ENCODE peak calls at places on chromosome X, in seven cellular contexts. A is mesendoderm, I is H9, M is IMR-90, B is mesenchymal stem cell, W is neuronal stem cell, Q is trophoblast cell. H is an unnamed sample.
A peak's percentile ranks its signal among the peaks of the same experiment; 100 is the strongest.

GRCh38 chrX:19046343-19047215 is 62.7 kb upstream of the PHKA2 start:
- DNase-seq in W (no peak), Q (peak; percentile 61), I (no peak), M (peak; percentile 71), B (peak; percentile 12), A (no peak), H (no peak)

GRCh38 chrX:2502668-2503519 is 2.1 kb upstream of the DHRSX start:
- DNase-seq in M (peak; percentile 18), A (no peak), B (peak; percentile 82), Q (peak; percentile 98), I (no peak), W (no peak), H (no peak)

GRCh38 chrX:130994671-130995070 is 63.5 kb upstream of the ARHGAP36 start:
- DNase-seq in A (peak; percentile 6), W (peak; percentile 9), B (peak; percentile 15), Q (peak; percentile 49), M (peak; percentile 2), I (no peak), H (peak; percentile 47)

GRCh38 chrX:15973299-15973698 is 118.7 kb upstream of the AP1S2 start:
- DNase-seq in W (no peak), A (peak; percentile 85), M (peak; percentile 19), B (peak; percentile 27), Q (peak; percentile 26), I (peak; percentile 78), H (peak; percentile 25)

GRCh38 chrX:14039344-14039743 is 9.7 kb upstream of the GEMIN8 start:
- DNase-seq in W (peak; percentile 36), I (no peak), Q (peak; percentile 82), A (peak; percentile 34), M (peak; percentile 37), B (peak; percentile 29), H (no peak)

GRCh38 chrX:88865634-88866033 is 118.6 kb downstream of the CPXCR1 start:
- DNase-seq in I (no peak), B (no peak), M (no peak), Q (no peak), W (no peak), A (no peak), H (no peak)

GRCh38 chrX:1477801-1478458 is 25.2 kb upstream of the ASMTL start:
- DNase-seq in I (no peak), M (no peak), A (no peak), B (no peak), Q (no peak), W (no peak), H (no peak)

GRCh38 chrX:64853424-64853823 is 122.8 kb downstream of the ZC4H2 start:
- DNase-seq in I (no peak), A (no peak), Q (no peak), B (no peak), M (no peak), W (no peak), H (no peak)

GRCh38 chrX:150845091-150845490 is 53.4 kb downstream of the CD99L2 start:
- DNase-seq in M (no peak), B (no peak), I (no peak), A (no peak), Q (peak; percentile 82), W (no peak), H (no peak)

GRCh38 chrX:3143043-3143799 is 102.0 kb downstream of the ARSF start:
- DNase-seq in W (no peak), M (no peak), B (no peak), A (peak; percentile 5), Q (no peak), I (no peak), H (no peak)

GRCh38 chrX:119502727-119503483 is 34.7 kb downstream of the SLC25A5 start:
- DNase-seq in A (no peak), Q (no peak), M (peak; percentile 38), I (peak; percentile 32), W (no peak), B (peak; percentile 14), H (no peak)

GRCh38 chrX:43958529-43958928 is 14.7 kb downstream of the NDP start:
- DNase-seq in I (peak; percentile 45), M (peak; percentile 83), Q (peak; percentile 88), B (peak; percentile 80), A (peak; percentile 86), W (peak; percentile 60), H (no peak)

GRCh38 chrX:136032370-136032769 is 47.1 kb downstream of the SLC9A6 start:
- DNase-seq in B (peak; percentile 33), A (no peak), Q (no peak), W (no peak), I (no peak), M (no peak), H (no peak)

GRCh38 chrX:39133971-39134370 is 332.7 kb downstream of the MID1IP1 start:
- DNase-seq in W (no peak), B (no peak), Q (peak; percentile 16), A (peak; percentile 36), M (no peak), I (peak; percentile 66), H (peak; percentile 1)

GRCh38 chrX:16836371-16836770 is 33.8 kb downstream of the RBBP7 start:
- DNase-seq in I (peak; percentile 77), Q (peak; percentile 67), W (no peak), A (peak; percentile 63), M (peak; percentile 13), B (peak; percentile 37), H (no peak)

GRCh38 chrX:147699061-147699460 is 212.7 kb upstream of the FMR1 start:
- DNase-seq in A (peak; percentile 93), W (peak; percentile 24), B (no peak), Q (no peak), I (peak; percentile 63), M (no peak), H (peak; percentile 37)

GRCh38 chrX:16664059-16664458 is 14.1 kb downstream of the S100G start:
- DNase-seq in Q (no peak), A (no peak), I (no peak), B (peak; percentile 25), M (peak; percentile 67), W (no peak), H (no peak)

GRCh38 chrX:133838761-133839676 is 146.4 kb downstream of the GPC3 start:
- DNase-seq in Q (peak; percentile 59), M (peak; percentile 28), B (peak; percentile 48), W (peak; percentile 36), A (peak; percentile 93), I (peak; percentile 43), H (peak; percentile 66)

DNA sequence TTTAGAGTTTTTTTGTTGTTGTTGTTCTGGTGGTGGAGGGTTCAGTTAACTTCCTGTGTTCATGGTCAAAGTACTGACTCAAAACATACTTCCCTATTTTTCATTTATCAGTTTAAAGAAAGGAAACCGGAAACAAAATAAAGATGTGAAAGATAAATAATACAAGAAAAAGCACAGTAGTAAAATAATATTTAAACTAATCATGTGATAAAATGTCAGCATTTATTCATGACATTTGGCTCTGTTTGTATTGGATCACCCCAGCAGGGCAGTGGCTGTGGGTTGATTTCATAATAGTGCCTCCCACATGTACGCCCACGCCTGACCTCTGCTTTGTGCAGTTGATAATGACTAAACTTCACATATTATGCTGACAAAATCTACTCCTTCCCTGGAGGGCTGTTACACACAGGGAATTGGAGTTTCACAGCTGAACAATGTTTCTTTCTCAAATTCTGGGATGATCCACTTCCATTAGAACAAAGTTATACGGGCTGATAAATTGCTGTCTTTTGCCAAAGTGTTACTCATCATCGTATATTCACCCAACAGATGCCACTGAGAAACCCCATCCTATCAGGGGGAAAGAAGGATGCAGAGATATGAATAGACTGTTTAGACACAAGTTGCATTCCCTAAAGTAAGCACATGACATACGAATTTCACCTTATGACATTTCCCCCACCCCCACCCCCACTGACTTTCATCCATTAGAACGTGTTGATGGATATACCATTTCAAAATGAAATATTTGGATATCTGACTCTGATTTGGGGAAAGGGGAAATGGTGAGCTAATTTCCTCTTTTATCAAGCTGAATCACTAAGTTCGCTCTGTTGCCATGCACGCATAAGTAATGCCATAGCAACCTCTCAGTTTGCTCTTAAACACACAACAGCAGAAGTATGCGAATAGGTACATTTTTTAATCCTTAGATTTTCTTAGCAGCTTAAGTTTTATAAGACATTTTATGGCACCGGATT is 48.4 kb downstream of the AMELX start:
- DNase-seq in I (no peak), Q (peak; percentile 75), A (peak; percentile 0), B (peak; percentile 86), M (peak; percentile 79), W (no peak), H (no peak)
- H3K4me2 ChIP-seq in I (no peak overlapping the region), Q (no peak overlapping the region), A (no peak overlapping the region), B (no peak overlapping the region), M (peak overlapping the region; percentile 9), W (no peak overlapping the region), H (no peak overlapping the region)

DNA sequence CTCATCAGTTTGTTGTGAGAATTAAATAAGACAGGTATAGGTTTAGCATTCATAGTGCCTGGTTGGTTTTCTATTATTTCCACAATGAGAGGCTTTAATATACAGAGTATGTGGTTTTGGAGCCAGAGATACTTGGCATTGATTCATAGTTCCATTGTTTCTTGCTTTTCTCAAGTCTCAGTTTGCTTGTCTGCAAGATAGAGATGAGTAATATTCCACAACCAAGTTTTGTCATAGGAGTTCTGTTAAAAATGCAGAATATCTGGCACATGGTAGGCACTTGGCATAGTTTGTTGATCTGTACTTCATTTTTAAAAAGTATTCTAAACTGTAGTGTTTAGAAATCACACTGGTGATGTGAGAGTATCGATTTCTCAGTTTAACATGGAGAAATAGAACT is 37.5 kb upstream of the EDA2R start:
- DNase-seq in I (no peak), Q (no peak), M (peak; percentile 27), W (no peak), B (no peak), A (no peak), H (no peak)
- H2AK5ac ChIP-seq in I (no peak overlapping the region), Q (no peak overlapping the region), M (no peak overlapping the region), W (no peak overlapping the region), B (no peak overlapping the region), A (no peak overlapping the region), H (no peak overlapping the region)

DNA sequence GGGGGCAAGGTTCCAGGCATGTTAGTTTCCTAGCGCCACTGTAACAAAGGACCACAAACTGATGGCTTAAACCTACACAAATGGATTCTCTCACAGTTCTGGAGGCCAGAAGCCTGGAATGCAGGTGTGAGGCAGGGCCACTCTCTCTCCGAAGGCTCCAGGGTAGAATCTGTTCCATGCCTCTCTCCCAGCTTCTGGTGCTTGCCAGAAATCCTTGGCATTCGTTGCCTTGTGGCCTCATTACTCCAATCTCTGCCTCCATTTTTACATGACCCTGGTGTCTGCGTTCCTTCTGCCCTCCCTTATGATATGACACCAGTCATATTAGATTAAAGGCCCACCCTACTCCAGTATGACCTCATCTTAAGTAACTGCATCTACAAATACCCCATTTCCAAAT is 39.6 kb downstream of the CLDN34 start:
- DNase-seq in M (no peak), B (no peak), W (no peak), I (no peak), A (peak; percentile 49), Q (peak; percentile 72), H (no peak)
- H3K4me2 ChIP-seq in M (no peak overlapping the region), B (no peak overlapping the region), W (no peak overlapping the region), I (no peak overlapping the region), A (no peak overlapping the region), Q (no peak overlapping the region), H (no peak overlapping the region)

DNA sequence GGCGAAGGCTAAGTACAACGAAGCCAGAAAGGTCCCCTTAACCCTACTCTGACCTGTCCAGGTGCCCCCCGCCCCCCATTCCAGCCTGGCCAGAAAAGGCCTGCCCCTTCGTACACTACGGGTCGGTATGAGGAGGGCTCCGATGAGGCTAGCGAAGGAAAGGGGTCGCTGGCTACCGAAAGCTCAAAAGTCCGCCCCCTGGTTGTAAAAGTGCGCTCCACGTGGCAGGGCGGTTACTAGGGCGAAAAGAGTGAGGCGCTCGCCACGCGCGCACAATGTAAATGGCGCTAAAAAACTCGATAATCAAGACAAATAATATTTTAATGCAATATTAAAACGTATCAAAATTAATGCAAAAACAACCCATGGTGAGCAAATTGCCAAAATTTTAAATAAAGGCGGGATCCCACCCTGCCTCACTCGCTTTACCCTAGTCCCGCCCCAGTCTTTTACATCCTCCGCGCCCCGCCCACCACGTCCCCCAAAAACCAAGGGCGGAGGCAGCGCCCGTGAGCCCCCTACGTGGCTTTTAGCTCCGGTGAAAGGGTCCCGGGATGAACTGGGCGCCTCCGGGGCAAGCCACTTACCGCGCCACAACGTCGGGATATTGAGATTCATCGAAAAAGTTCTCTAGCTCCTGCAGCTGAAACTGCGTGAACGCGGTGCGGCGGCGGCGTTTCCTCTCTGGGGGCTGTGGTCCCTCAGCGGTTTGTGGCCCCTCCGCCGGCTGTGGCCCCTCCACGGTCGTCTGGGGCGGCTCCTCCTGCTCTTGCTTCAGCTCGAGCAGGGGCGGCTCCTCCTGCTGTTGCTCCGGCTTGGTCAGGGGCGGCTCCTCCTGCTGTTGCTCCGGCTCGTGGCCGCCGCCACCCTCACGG is 929 bp downstream of the ESX1 start:
- DNase-seq in I (peak; percentile 43), M (no peak), B (peak; percentile 2), Q (peak; percentile 21), A (peak; percentile 50), W (no peak), H (peak; percentile 60)
- H2AK5ac ChIP-seq in I (no peak overlapping the region), M (no peak overlapping the region), B (no peak overlapping the region), Q (no peak overlapping the region), A (no peak overlapping the region), W (no peak overlapping the region), H (no peak overlapping the region)